ENCODE peak calls at places on chromosomes 13 and 19, in six cellular contexts. One of them, this sample, is unnamed.

GRCh38 chr13:20475927-20476691 is 49.5 kb downstream of the CRYL1 start:
- DNase-seq in iPS-NIHi11: peak
- DNase-seq in NCI-H1092: no peak
- DNase-seq in DND-41: peak
- DNase-seq in NCI-H2081: no peak
- DNase-seq in astrocyte of the hippocampus: no peak
- DNase-seq in this sample: no peak

GRCh38 chr19:47681936-47682335 is 31.3 kb upstream of the EHD2 start:
- DNase-seq in iPS-NIHi11: no peak
- DNase-seq in NCI-H1092: no peak
- DNase-seq in DND-41: no peak
- DNase-seq in NCI-H2081: no peak
- DNase-seq in astrocyte of the hippocampus: no peak
- DNase-seq in this sample: no peak

GRCh38 chr13:32917504-32917903 is 98.7 kb upstream of the KL start:
- DNase-seq in iPS-NIHi11: no peak
- DNase-seq in NCI-H1092: no peak
- DNase-seq in DND-41: no peak
- DNase-seq in NCI-H2081: no peak
- DNase-seq in astrocyte of the hippocampus: no peak
- DNase-seq in this sample: no peak

GRCh38 chr19:37931941-37932655 is 25.1 kb downstream of the SIPA1L3 start:
- DNase-seq in iPS-NIHi11: peak
- DNase-seq in NCI-H1092: peak
- DNase-seq in DND-41: no peak
- DNase-seq in NCI-H2081: peak
- DNase-seq in astrocyte of the hippocampus: peak
- DNase-seq in this sample: peak

GRCh38 chr19:29741226-29741625 is 26.2 kb upstream of the C19orf12 start:
- DNase-seq in iPS-NIHi11: no peak
- DNase-seq in NCI-H1092: no peak
- DNase-seq in DND-41: no peak
- DNase-seq in NCI-H2081: no peak
- DNase-seq in astrocyte of the hippocampus: no peak
- DNase-seq in this sample: no peak

GRCh38 chr13:101231751-101232428 is 184.4 kb downstream of the NALCN start:
- DNase-seq in iPS-NIHi11: no peak
- DNase-seq in NCI-H1092: no peak
- DNase-seq in DND-41: no peak
- DNase-seq in NCI-H2081: no peak
- DNase-seq in astrocyte of the hippocampus: peak
- DNase-seq in this sample: no peak

GRCh38 chr13:44426461-44426860 is 52.8 kb downstream of the SERP2 start:
- DNase-seq in iPS-NIHi11: no peak
- DNase-seq in NCI-H1092: no peak
- DNase-seq in DND-41: no peak
- DNase-seq in NCI-H2081: no peak
- DNase-seq in astrocyte of the hippocampus: no peak
- DNase-seq in this sample: no peak

GRCh38 chr19:47686679-47687450 is 26.4 kb upstream of the EHD2 start:
- DNase-seq in iPS-NIHi11: no peak
- DNase-seq in NCI-H1092: no peak
- DNase-seq in DND-41: no peak
- DNase-seq in NCI-H2081: no peak
- DNase-seq in astrocyte of the hippocampus: no peak
- DNase-seq in this sample: no peak

GRCh38 chr13:111865046-111865445 is 201.9 kb upstream of the SOX1 start:
- DNase-seq in iPS-NIHi11: no peak
- DNase-seq in NCI-H1092: no peak
- DNase-seq in DND-41: no peak
- DNase-seq in NCI-H2081: no peak
- DNase-seq in astrocyte of the hippocampus: no peak
- DNase-seq in this sample: no peak

GRCh38 chr13:77980592-77980991 is 62.0 kb upstream of the EDNRB start:
- DNase-seq in iPS-NIHi11: no peak
- DNase-seq in NCI-H1092: no peak
- DNase-seq in DND-41: no peak
- DNase-seq in NCI-H2081: no peak
- DNase-seq in astrocyte of the hippocampus: peak
- DNase-seq in this sample: no peak

GRCh38 chr13:30690282-30691188 is 44.8 kb upstream of the ALOX5AP start:
- DNase-seq in iPS-NIHi11: no peak
- DNase-seq in NCI-H1092: no peak
- DNase-seq in DND-41: peak
- DNase-seq in NCI-H2081: no peak
- DNase-seq in astrocyte of the hippocampus: peak
- DNase-seq in this sample: no peak

GRCh38 chr19:54160182-54160811 is 776 bp upstream of the LENG1 start:
- DNase-seq in iPS-NIHi11: no peak
- DNase-seq in NCI-H1092: no peak
- DNase-seq in DND-41: peak
- DNase-seq in NCI-H2081: no peak
- DNase-seq in astrocyte of the hippocampus: peak
- DNase-seq in this sample: peak

GRCh38 chr19:4987286-4987685 is 18.4 kb downstream of the KDM4B start:
- DNase-seq in iPS-NIHi11: no peak
- DNase-seq in NCI-H1092: no peak
- DNase-seq in DND-41: no peak
- DNase-seq in NCI-H2081: no peak
- DNase-seq in astrocyte of the hippocampus: no peak
- DNase-seq in this sample: no peak

GRCh38 chr19:10228925-10229324 is 2.2 kb downstream of the S1PR2 start:
- DNase-seq in iPS-NIHi11: peak
- DNase-seq in NCI-H1092: peak
- DNase-seq in DND-41: peak
- DNase-seq in NCI-H2081: peak
- DNase-seq in astrocyte of the hippocampus: no peak
- DNase-seq in this sample: peak

GRCh38 chr19:28430214-28430613 is 782.7 kb downstream of the UQCRFS1 start:
- DNase-seq in iPS-NIHi11: no peak
- DNase-seq in NCI-H1092: no peak
- DNase-seq in DND-41: no peak
- DNase-seq in NCI-H2081: no peak
- DNase-seq in astrocyte of the hippocampus: no peak
- DNase-seq in this sample: no peak

GRCh38 chr19:2613507-2614295 is 88.8 kb downstream of the GNG7 start:
- DNase-seq in iPS-NIHi11: peak
- DNase-seq in NCI-H1092: no peak
- DNase-seq in DND-41: peak
- DNase-seq in NCI-H2081: no peak
- DNase-seq in astrocyte of the hippocampus: peak
- DNase-seq in this sample: no peak

GRCh38 chr19:48913114-48913513 is 13.0 kb downstream of the NUCB1 start:
- DNase-seq in iPS-NIHi11: peak
- DNase-seq in NCI-H1092: no peak
- DNase-seq in DND-41: peak
- DNase-seq in NCI-H2081: no peak
- DNase-seq in astrocyte of the hippocampus: no peak
- DNase-seq in this sample: no peak

GRCh38 chr13:59463023-59463422 is 700.7 kb downstream of the DIAPH3 start:
- DNase-seq in iPS-NIHi11: no peak
- DNase-seq in NCI-H1092: no peak
- DNase-seq in DND-41: no peak
- DNase-seq in NCI-H2081: no peak
- DNase-seq in astrocyte of the hippocampus: no peak
- DNase-seq in this sample: no peak

GRCh38 chr13:22569830-22570229 is 610.9 kb upstream of the SGCG start:
- DNase-seq in iPS-NIHi11: no peak
- DNase-seq in NCI-H1092: peak
- DNase-seq in DND-41: no peak
- DNase-seq in NCI-H2081: peak
- DNase-seq in astrocyte of the hippocampus: peak
- DNase-seq in this sample: no peak

GRCh38 chr19:35216833-35217707 is 11.5 kb downstream of the FAM187B start:
- DNase-seq in iPS-NIHi11: no peak
- DNase-seq in NCI-H1092: no peak
- DNase-seq in DND-41: no peak
- DNase-seq in NCI-H2081: no peak
- DNase-seq in astrocyte of the hippocampus: no peak
- DNase-seq in this sample: peak

GRCh38 chr13:79480954-79481684 is at the start of gene NDFIP2:
- DNase-seq in iPS-NIHi11: peak
- DNase-seq in NCI-H1092: peak
- DNase-seq in DND-41: peak
- DNase-seq in NCI-H2081: peak
- DNase-seq in astrocyte of the hippocampus: peak
- DNase-seq in this sample: peak

GRCh38 chr19:50580240-50580639 is 12.0 kb upstream of the LRRC4B start:
- DNase-seq in iPS-NIHi11: no peak
- DNase-seq in NCI-H1092: no peak
- DNase-seq in DND-41: no peak
- DNase-seq in NCI-H2081: no peak
- DNase-seq in astrocyte of the hippocampus: no peak
- DNase-seq in this sample: no peak

GRCh38 chr19:51807111-51807701 is 12.2 kb downstream of the FPR3 start:
- DNase-seq in iPS-NIHi11: peak
- DNase-seq in NCI-H1092: no peak
- DNase-seq in DND-41: peak
- DNase-seq in NCI-H2081: no peak
- DNase-seq in astrocyte of the hippocampus: no peak
- DNase-seq in this sample: no peak

GRCh38 chr19:48695743-48696352 is at the start of gene FUT2:
- DNase-seq in iPS-NIHi11: peak
- DNase-seq in NCI-H1092: no peak
- DNase-seq in DND-41: no peak
- DNase-seq in NCI-H2081: peak
- DNase-seq in astrocyte of the hippocampus: no peak
- DNase-seq in this sample: no peak

GRCh38 chr19:30692517-30692870 is 320.3 kb downstream of the ZNF536 start:
- DNase-seq in iPS-NIHi11: no peak
- DNase-seq in NCI-H1092: no peak
- DNase-seq in DND-41: no peak
- DNase-seq in NCI-H2081: no peak
- DNase-seq in astrocyte of the hippocampus: peak
- DNase-seq in this sample: no peak

GRCh38 chr19:50479761-50480251 is 3.2 kb upstream of the GARIN5A start:
- DNase-seq in iPS-NIHi11: no peak
- DNase-seq in NCI-H1092: no peak
- DNase-seq in DND-41: no peak
- DNase-seq in NCI-H2081: no peak
- DNase-seq in astrocyte of the hippocampus: no peak
- DNase-seq in this sample: no peak

GRCh38 chr19:42086770-42087550 is 11.0 kb downstream of the ZNF574 start:
- DNase-seq in iPS-NIHi11: peak
- DNase-seq in NCI-H1092: no peak
- DNase-seq in DND-41: no peak
- DNase-seq in NCI-H2081: no peak
- DNase-seq in astrocyte of the hippocampus: no peak
- DNase-seq in this sample: no peak

GRCh38 chr13:97254809-97255208 is 32.7 kb downstream of the MBNL2 start:
- DNase-seq in iPS-NIHi11: no peak
- DNase-seq in NCI-H1092: no peak
- DNase-seq in DND-41: no peak
- DNase-seq in NCI-H2081: no peak
- DNase-seq in astrocyte of the hippocampus: peak
- DNase-seq in this sample: no peak

GRCh38 chr19:16067205-16067938 is 8.9 kb upstream of the TPM4 start:
- DNase-seq in iPS-NIHi11: no peak
- DNase-seq in NCI-H1092: no peak
- DNase-seq in DND-41: no peak
- DNase-seq in NCI-H2081: no peak
- DNase-seq in astrocyte of the hippocampus: peak
- DNase-seq in this sample: no peak

GRCh38 chr13:99435116-99435515 is 66.2 kb upstream of the TM9SF2 start:
- DNase-seq in iPS-NIHi11: no peak
- DNase-seq in NCI-H1092: no peak
- DNase-seq in DND-41: no peak
- DNase-seq in NCI-H2081: no peak
- DNase-seq in astrocyte of the hippocampus: no peak
- DNase-seq in this sample: no peak

GRCh38 chr19:29837448-29837961 is 25.7 kb downstream of the CCNE1 start:
- DNase-seq in iPS-NIHi11: no peak
- DNase-seq in NCI-H1092: no peak
- DNase-seq in DND-41: no peak
- DNase-seq in NCI-H2081: no peak
- DNase-seq in astrocyte of the hippocampus: no peak
- DNase-seq in this sample: no peak

GRCh38 chr13:20901668-20902437 is 693 bp downstream of the XPO4 start:
- DNase-seq in iPS-NIHi11: peak
- DNase-seq in NCI-H1092: peak
- DNase-seq in DND-41: peak
- DNase-seq in NCI-H2081: peak
- DNase-seq in astrocyte of the hippocampus: peak
- DNase-seq in this sample: peak

GRCh38 chr19:5968431-5969373 is 9.2 kb downstream of the RANBP3 start:
- DNase-seq in iPS-NIHi11: no peak
- DNase-seq in NCI-H1092: no peak
- DNase-seq in DND-41: no peak
- DNase-seq in NCI-H2081: peak
- DNase-seq in astrocyte of the hippocampus: peak
- DNase-seq in this sample: peak

GRCh38 chr13:74134226-74134776 is at the start of gene KLF12:
- DNase-seq in iPS-NIHi11: peak
- DNase-seq in NCI-H1092: peak
- DNase-seq in DND-41: peak
- DNase-seq in NCI-H2081: peak
- DNase-seq in astrocyte of the hippocampus: peak
- DNase-seq in this sample: peak

GRCh38 chr19:42254083-42254849 is 662 bp downstream of the ERF start:
- DNase-seq in iPS-NIHi11: peak
- DNase-seq in NCI-H1092: no peak
- DNase-seq in DND-41: peak
- DNase-seq in NCI-H2081: peak
- DNase-seq in astrocyte of the hippocampus: peak
- DNase-seq in this sample: peak

GRCh38 chr13:98658131-98658530 is 81.2 kb upstream of the STK24 start:
- DNase-seq in iPS-NIHi11: no peak
- DNase-seq in NCI-H1092: no peak
- DNase-seq in DND-41: no peak
- DNase-seq in NCI-H2081: no peak
- DNase-seq in astrocyte of the hippocampus: no peak
- DNase-seq in this sample: no peak

GRCh38 chr19:33997690-33998089 is 174.6 kb upstream of the LSM14A start:
- DNase-seq in iPS-NIHi11: no peak
- DNase-seq in NCI-H1092: no peak
- DNase-seq in DND-41: no peak
- DNase-seq in NCI-H2081: no peak
- DNase-seq in astrocyte of the hippocampus: no peak
- DNase-seq in this sample: no peak

GRCh38 chr13:113157929-113158747 is at the start of gene PROZ:
- DNase-seq in iPS-NIHi11: no peak
- DNase-seq in NCI-H1092: no peak
- DNase-seq in DND-41: no peak
- DNase-seq in NCI-H2081: peak
- DNase-seq in astrocyte of the hippocampus: no peak
- DNase-seq in this sample: no peak

GRCh38 chr19:42148270-42148669 is 16.0 kb upstream of the POU2F2 start:
- DNase-seq in iPS-NIHi11: no peak
- DNase-seq in NCI-H1092: no peak
- DNase-seq in DND-41: no peak
- DNase-seq in NCI-H2081: no peak
- DNase-seq in astrocyte of the hippocampus: no peak
- DNase-seq in this sample: no peak

This sample was measured in NCI-H1105 treated with DMSO at 0.1 percent for 48 hours.